ENCODE peak calls at places on chromosome 15, in six cellular contexts. H, I, M, W, Q and U are unnamed samples. For H3K4me1 and H3K36me3, the result is how much of the 10 kb centered on the place peaks cover.

GRCh38 chr15:39363761-39364586 is 216.9 kb upstream of the THBS1 start:
- DNase-seq in Q (no peak), M (no peak), W (no peak), I (no peak), H (no peak), U (no peak)

GRCh38 chr15:77527164-77527778 is 105.4 kb downstream of the LINGO1 start:
- DNase-seq in I (no peak), Q (peak), M (peak), W (no peak), H (peak), U (peak)

GRCh38 chr15:80452166-80452565 is 48.0 kb downstream of the ARNT2 start:
- DNase-seq in M (no peak), I (no peak), Q (no peak), H (no peak), W (no peak), U (no peak)

GRCh38 chr15:82159922-82160321 is 102.6 kb downstream of the EFL1 start:
- DNase-seq in H (no peak), W (no peak), I (no peak), Q (no peak), M (peak), U (peak)

GRCh38 chr15:101479851-101480612 is 9.5 kb downstream of the PCSK6 start:
- DNase-seq in Q (no peak), I (no peak), H (no peak), M (no peak), W (no peak), U (no peak)

GRCh38 chr15:74133071-74133702 is 2.8 kb downstream of the ISLR2 start:
- DNase-seq in I (no peak), W (no peak), Q (peak), H (no peak), M (no peak), U (no peak)

GRCh38 chr15:73972984-73973682 is 19.0 kb downstream of the STOML1 start:
- DNase-seq in H (peak), I (peak), M (peak), Q (peak), W (peak), U (peak)

GRCh38 chr15:98774756-98775497 is 126.6 kb downstream of the IGF1R start:
- DNase-seq in W (no peak), M (no peak), Q (no peak), H (no peak), I (no peak), U (no peak)

GRCh38 chr15:72835289-72835890 is 51.8 kb upstream of the ADPGK start:
- DNase-seq in W (no peak), I (no peak), H (no peak), Q (no peak), M (no peak), U (no peak)

GRCh38 chr15:71275566-71276354 is 160.5 kb downstream of the THSD4 start:
- DNase-seq in H (no peak), M (no peak), W (no peak), I (no peak), Q (no peak), U (no peak)

GRCh38 chr15:85284497-85284896 is 95.9 kb upstream of the AKAP13 start:
- DNase-seq in M (no peak), H (no peak), W (no peak), I (no peak), Q (no peak), U (peak)

DNA sequence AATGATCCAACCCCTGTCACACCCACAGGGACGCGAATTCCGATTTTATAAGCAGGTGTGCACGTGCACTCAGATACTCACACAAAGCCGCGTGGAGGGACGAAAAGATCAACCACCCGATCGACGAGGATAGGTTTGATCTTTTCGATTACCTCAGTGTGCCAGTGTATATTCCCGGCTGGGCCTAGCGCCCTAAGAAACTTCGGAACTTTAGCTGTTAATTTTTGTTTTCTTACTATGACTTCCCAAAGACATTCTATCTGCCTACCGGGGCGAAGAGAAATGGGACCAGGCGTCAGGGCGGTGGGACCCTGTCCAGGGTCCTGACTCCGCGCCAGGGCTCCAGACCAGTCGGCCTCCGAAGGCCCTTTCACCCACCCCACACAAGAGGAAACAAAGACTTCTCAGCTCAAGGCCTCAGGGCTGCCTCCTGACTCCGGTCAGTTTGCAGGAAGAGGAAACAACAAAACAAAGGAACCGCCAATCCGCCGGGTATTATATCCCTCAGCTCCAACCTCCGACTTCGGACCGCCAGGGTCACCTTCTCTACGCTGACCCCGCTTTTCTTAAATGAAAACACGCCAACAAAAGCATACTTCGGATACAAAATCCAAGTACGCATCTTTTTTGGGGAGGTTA is 6.8 kb downstream of the ONECUT1 start:
- DNase-seq in I (no peak), H (no peak), Q (no peak), W (no peak), M (no peak), U (no peak)
- H3K4me3 ChIP-seq in I (no peak), H (no peak), Q (no peak), W (no peak), M (no peak), U (no peak)

GRCh38 chr15:68592054-68592453 is 13.3 kb downstream of the CORO2B start:
- DNase-seq in H (no peak), W (no peak), I (no peak), Q (no peak), M (peak), U (no peak)
- H3K4me1 ChIP-seq in H (under half), W (under half), I (under half), Q (under half), M (under half), U (under half)

GRCh38 chr15:43168192-43169107 is 16.8 kb upstream of the CCNDBP1 start:
- DNase-seq in Q (no peak), I (no peak), M (no peak), W (no peak), H (peak), U (no peak)
- H3K36me3 ChIP-seq in Q (under half), I (under half), M (under half), W (under half), H (under half), U (under half)

GRCh38 chr15:37014566-37014965 is 85.8 kb downstream of the MEIS2 start:
- DNase-seq in I (no peak), W (no peak), H (no peak), Q (no peak), M (no peak), U (no peak)

GRCh38 chr15:37015025-37015424 is 85.3 kb downstream of the MEIS2 start:
- DNase-seq in H (peak), I (no peak), Q (no peak), W (no peak), M (no peak), U (no peak)

GRCh38 chr15:37016287-37016686 is 84.1 kb downstream of the MEIS2 start:
- DNase-seq in I (peak), M (no peak), W (no peak), Q (no peak), H (peak), U (no peak)

GRCh38 chr15:37014137-37014536 is 86.2 kb downstream of the MEIS2 start:
- DNase-seq in I (no peak), W (no peak), M (no peak), H (no peak), Q (no peak), U (no peak)

DNA sequence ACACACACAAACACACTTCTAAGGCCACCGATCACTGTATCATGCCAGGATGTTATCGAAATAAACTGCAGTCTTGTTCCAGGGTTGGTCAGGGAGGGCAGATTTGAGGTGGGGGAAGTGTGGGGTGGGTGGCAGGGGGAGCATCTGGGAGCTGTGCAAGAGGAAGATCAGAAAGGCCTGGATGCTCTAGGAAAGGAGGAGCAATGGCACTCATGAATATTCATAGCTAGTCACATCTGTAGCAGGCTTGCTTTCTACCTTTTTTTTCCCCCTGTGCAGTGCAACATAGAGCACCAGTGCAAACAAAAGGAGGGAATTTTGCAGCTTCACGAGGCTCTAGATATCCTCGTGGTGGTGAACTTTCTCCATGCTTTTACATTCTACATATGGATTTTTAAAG is 84.9 kb downstream of the MEIS2 start:
- DNase-seq in M (no peak), Q (no peak), I (no peak), W (no peak), H (no peak), U (no peak)
- H3K4me3 ChIP-seq in M (no peak), Q (no peak), I (no peak), W (no peak), H (no peak), U (no peak)

DNA sequence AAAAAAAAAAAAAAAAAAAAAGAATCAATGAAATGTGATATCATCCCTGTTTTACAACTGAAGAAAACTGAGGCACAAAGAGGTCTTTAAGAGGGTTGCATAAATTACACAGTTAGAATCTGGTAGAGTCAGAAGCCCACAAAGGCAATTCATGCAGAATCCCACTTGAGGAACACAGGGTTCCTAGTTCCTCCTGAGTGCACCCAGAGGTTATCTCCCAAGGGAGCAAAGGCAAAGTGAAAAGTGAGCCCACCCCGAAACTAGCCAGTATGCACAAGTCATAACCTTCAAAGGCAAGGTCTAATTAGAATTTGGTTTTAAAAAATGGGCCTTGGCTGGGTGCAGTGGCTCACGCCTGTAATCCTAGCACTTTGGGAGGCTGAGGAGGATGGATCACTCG is 37.8 kb downstream of the AP3S2 start:
- DNase-seq in H (no peak), Q (no peak), W (no peak), M (no peak), I (no peak), U (no peak)
- H3K4me1 ChIP-seq in H (under half), Q (under half), W (under half), M (under half), I (under half), U (under half)

DNA sequence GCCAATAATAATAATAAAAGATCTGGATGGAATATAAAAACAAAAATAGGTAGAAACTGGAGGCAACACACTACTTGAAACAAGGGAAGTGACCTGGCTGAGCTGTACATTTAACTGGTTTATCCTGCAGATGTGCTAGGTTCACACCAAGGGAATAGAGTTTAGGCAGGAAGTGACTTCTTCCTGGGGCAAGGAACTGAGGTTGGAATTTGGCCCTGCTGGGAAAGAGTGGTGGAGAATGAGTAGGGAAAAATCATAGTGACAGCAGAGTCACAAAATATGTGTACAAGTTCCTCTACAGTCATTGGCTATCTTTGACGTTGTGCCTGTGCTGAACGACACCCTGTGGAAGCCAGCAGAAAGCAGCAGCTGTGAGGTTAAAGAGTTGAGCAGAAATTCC is 44.1 kb downstream of the ARHGAP11B start:
- DNase-seq in M (no peak), I (no peak), W (no peak), H (no peak), Q (no peak), U (no peak)
- H3K36me3 ChIP-seq in M (under half), I (under half), W (under half), H (under half), Q (under half), U (half or more)